ENCODE peak calls at places on chromosomes 7 and 10, in nine cellular contexts. One of them, this sample, is unnamed.

GRCh38 chr7:7175075-7175695 is 7.2 kb upstream of the C1GALT1 start:
- DNase-seq in heart left ventricle: no peak
- DNase-seq in adrenal gland: no peak
- DNase-seq in HCT116: no peak
- DNase-seq in transverse colon: no peak
- DNase-seq in upper lobe of left lung: no peak
- DNase-seq in ovary: no peak
- DNase-seq in A549: no peak
- DNase-seq in endothelial cell of umbilical vein: no peak
- DNase-seq in this sample: no peak

GRCh38 chr10:71260622-71261325 is 48.4 kb downstream of the UNC5B start:
- DNase-seq in heart left ventricle: peak
- DNase-seq in adrenal gland: no peak
- DNase-seq in HCT116: peak
- DNase-seq in transverse colon: no peak
- DNase-seq in upper lobe of left lung: peak
- DNase-seq in ovary: peak
- DNase-seq in A549: no peak
- DNase-seq in endothelial cell of umbilical vein: no peak
- DNase-seq in this sample: no peak

GRCh38 chr10:76829724-76830123 is 807.9 kb downstream of the KCNMA1 start:
- DNase-seq in heart left ventricle: no peak
- DNase-seq in adrenal gland: no peak
- DNase-seq in HCT116: no peak
- DNase-seq in transverse colon: no peak
- DNase-seq in upper lobe of left lung: no peak
- DNase-seq in ovary: no peak
- DNase-seq in A549: no peak
- DNase-seq in endothelial cell of umbilical vein: no peak
- DNase-seq in this sample: no peak

GRCh38 chr10:130195746-130196294 is 59.6 kb downstream of the GLRX3 start:
- DNase-seq in heart left ventricle: no peak
- DNase-seq in adrenal gland: no peak
- DNase-seq in HCT116: no peak
- DNase-seq in transverse colon: no peak
- DNase-seq in upper lobe of left lung: no peak
- DNase-seq in ovary: no peak
- DNase-seq in A549: no peak
- DNase-seq in endothelial cell of umbilical vein: no peak
- DNase-seq in this sample: no peak

GRCh38 chr10:31707578-31708411 is 220.8 kb downstream of the ARHGAP12 start:
- DNase-seq in heart left ventricle: peak
- DNase-seq in adrenal gland: peak
- DNase-seq in HCT116: no peak
- DNase-seq in transverse colon: peak
- DNase-seq in upper lobe of left lung: peak
- DNase-seq in ovary: peak
- DNase-seq in A549: no peak
- DNase-seq in endothelial cell of umbilical vein: peak
- DNase-seq in this sample: no peak

GRCh38 chr7:41046221-41046761 is 656.6 kb downstream of the INHBA start:
- DNase-seq in heart left ventricle: peak
- DNase-seq in adrenal gland: no peak
- DNase-seq in HCT116: no peak
- DNase-seq in transverse colon: no peak
- DNase-seq in upper lobe of left lung: no peak
- DNase-seq in ovary: no peak
- DNase-seq in A549: no peak
- DNase-seq in endothelial cell of umbilical vein: no peak
- DNase-seq in this sample: no peak

GRCh38 chr7:79702116-79702515 is 248.6 kb upstream of the MAGI2 start:
- DNase-seq in heart left ventricle: no peak
- DNase-seq in adrenal gland: no peak
- DNase-seq in HCT116: no peak
- DNase-seq in transverse colon: no peak
- DNase-seq in upper lobe of left lung: no peak
- DNase-seq in ovary: no peak
- DNase-seq in A549: no peak
- DNase-seq in endothelial cell of umbilical vein: no peak
- DNase-seq in this sample: no peak

GRCh38 chr10:3995302-3996210 is 210.5 kb upstream of the KLF6 start:
- DNase-seq in heart left ventricle: no peak
- DNase-seq in adrenal gland: no peak
- DNase-seq in HCT116: no peak
- DNase-seq in transverse colon: no peak
- DNase-seq in upper lobe of left lung: no peak
- DNase-seq in ovary: no peak
- DNase-seq in A549: no peak
- DNase-seq in endothelial cell of umbilical vein: peak
- DNase-seq in this sample: no peak

GRCh38 chr7:30903146-30903545 is 8.5 kb upstream of the AQP1 start:
- DNase-seq in heart left ventricle: no peak
- DNase-seq in adrenal gland: no peak
- DNase-seq in HCT116: no peak
- DNase-seq in transverse colon: no peak
- DNase-seq in upper lobe of left lung: peak
- DNase-seq in ovary: no peak
- DNase-seq in A549: no peak
- DNase-seq in endothelial cell of umbilical vein: no peak
- DNase-seq in this sample: no peak

GRCh38 chr7:30906014-30906413 is 5.6 kb upstream of the AQP1 start:
- DNase-seq in heart left ventricle: no peak
- DNase-seq in adrenal gland: no peak
- DNase-seq in HCT116: no peak
- DNase-seq in transverse colon: peak
- DNase-seq in upper lobe of left lung: peak
- DNase-seq in ovary: no peak
- DNase-seq in A549: no peak
- DNase-seq in endothelial cell of umbilical vein: no peak
- DNase-seq in this sample: no peak

GRCh38 chr7:30904566-30904965 is 7.1 kb upstream of the AQP1 start:
- DNase-seq in heart left ventricle: no peak
- DNase-seq in adrenal gland: peak
- DNase-seq in HCT116: no peak
- DNase-seq in transverse colon: no peak
- DNase-seq in upper lobe of left lung: peak
- DNase-seq in ovary: no peak
- DNase-seq in A549: no peak
- DNase-seq in endothelial cell of umbilical vein: no peak
- DNase-seq in this sample: no peak

GRCh38 chr7:30906520-30907240 is 5.0 kb upstream of the AQP1 start:
- DNase-seq in heart left ventricle: no peak
- DNase-seq in adrenal gland: peak
- DNase-seq in HCT116: no peak
- DNase-seq in transverse colon: no peak
- DNase-seq in upper lobe of left lung: peak
- DNase-seq in ovary: no peak
- DNase-seq in A549: no peak
- DNase-seq in endothelial cell of umbilical vein: no peak
- DNase-seq in this sample: no peak

GRCh38 chr7:30905078-30906012 is 6.3 kb upstream of the AQP1 start:
- DNase-seq in heart left ventricle: no peak
- DNase-seq in adrenal gland: no peak
- DNase-seq in HCT116: no peak
- DNase-seq in transverse colon: peak
- DNase-seq in upper lobe of left lung: peak
- DNase-seq in ovary: no peak
- DNase-seq in A549: no peak
- DNase-seq in endothelial cell of umbilical vein: no peak
- DNase-seq in this sample: no peak
- TF ChIP-seq POLR2A in heart left ventricle: no peak
- TF ChIP-seq POLR2A in adrenal gland: no peak
- TF ChIP-seq POLR2A in HCT116: no peak
- TF ChIP-seq POLR2A in transverse colon: no peak
- TF ChIP-seq POLR2A in upper lobe of left lung: no peak
- TF ChIP-seq POLR2A in ovary: no peak
- TF ChIP-seq POLR2A in A549: no peak
- TF ChIP-seq POLR2A in endothelial cell of umbilical vein: no peak
- TF ChIP-seq POLR2A in this sample: peak

GRCh38 chr10:132175907-132176581 is 10.7 kb upstream of the DPYSL4 start:
- DNase-seq in heart left ventricle: peak
- DNase-seq in adrenal gland: no peak
- DNase-seq in HCT116: no peak
- DNase-seq in transverse colon: no peak
- DNase-seq in upper lobe of left lung: no peak
- DNase-seq in ovary: no peak
- DNase-seq in A549: no peak
- DNase-seq in endothelial cell of umbilical vein: peak
- DNase-seq in this sample: no peak

GRCh38 chr10:132179551-132180392 is 7.0 kb upstream of the DPYSL4 start:
- DNase-seq in heart left ventricle: no peak
- DNase-seq in adrenal gland: no peak
- DNase-seq in HCT116: no peak
- DNase-seq in transverse colon: no peak
- DNase-seq in upper lobe of left lung: no peak
- DNase-seq in ovary: no peak
- DNase-seq in A549: peak
- DNase-seq in endothelial cell of umbilical vein: no peak
- DNase-seq in this sample: no peak

GRCh38 chr10:132178885-132179545 is 7.7 kb upstream of the DPYSL4 start:
- DNase-seq in heart left ventricle: no peak
- DNase-seq in adrenal gland: no peak
- DNase-seq in HCT116: no peak
- DNase-seq in transverse colon: no peak
- DNase-seq in upper lobe of left lung: peak
- DNase-seq in ovary: no peak
- DNase-seq in A549: no peak
- DNase-seq in endothelial cell of umbilical vein: no peak
- DNase-seq in this sample: no peak

GRCh38 chr10:132176647-132177046 is 10.1 kb upstream of the DPYSL4 start:
- DNase-seq in heart left ventricle: no peak
- DNase-seq in adrenal gland: no peak
- DNase-seq in HCT116: no peak
- DNase-seq in transverse colon: no peak
- DNase-seq in upper lobe of left lung: no peak
- DNase-seq in ovary: no peak
- DNase-seq in A549: no peak
- DNase-seq in endothelial cell of umbilical vein: no peak
- DNase-seq in this sample: no peak

DNA sequence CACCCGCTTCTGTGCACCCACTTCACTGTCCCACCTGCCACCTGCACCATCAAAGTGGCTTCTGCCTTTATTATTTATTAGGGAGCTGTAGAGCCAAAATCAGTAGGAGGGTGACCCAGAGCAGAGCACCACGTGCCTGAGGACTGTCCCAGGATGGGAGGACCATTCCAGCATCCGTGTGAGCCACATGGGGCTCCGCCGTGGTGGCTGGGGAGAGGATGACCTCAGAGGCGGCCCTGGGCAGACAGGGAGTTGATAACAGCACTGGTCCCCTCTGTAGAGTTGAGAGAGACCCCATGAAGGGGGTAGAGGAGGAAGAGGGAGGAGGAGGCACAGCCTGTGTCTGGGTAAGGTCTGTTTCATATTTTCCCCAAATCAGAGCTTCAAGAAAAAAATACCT is 8.7 kb upstream of the DPYSL4 start:
- DNase-seq in heart left ventricle: no peak
- DNase-seq in adrenal gland: no peak
- DNase-seq in HCT116: no peak
- DNase-seq in transverse colon: no peak
- DNase-seq in upper lobe of left lung: no peak
- DNase-seq in ovary: no peak
- DNase-seq in A549: no peak
- DNase-seq in endothelial cell of umbilical vein: no peak
- DNase-seq in this sample: no peak
- TF ChIP-seq CTCF in heart left ventricle: no peak
- TF ChIP-seq CTCF in adrenal gland: no peak
- TF ChIP-seq CTCF in HCT116: no peak
- TF ChIP-seq CTCF in transverse colon: no peak
- TF ChIP-seq CTCF in upper lobe of left lung: no peak
- TF ChIP-seq CTCF in ovary: no peak
- TF ChIP-seq CTCF in A549: no peak
- TF ChIP-seq CTCF in endothelial cell of umbilical vein: no peak
- TF ChIP-seq CTCF in this sample: no peak

GRCh38 chr10:45420453-45421192 is 46.6 kb downstream of the ALOX5 start:
- DNase-seq in heart left ventricle: peak
- DNase-seq in adrenal gland: peak
- DNase-seq in HCT116: no peak
- DNase-seq in transverse colon: peak
- DNase-seq in upper lobe of left lung: no peak
- DNase-seq in ovary: peak
- DNase-seq in A549: no peak
- DNase-seq in endothelial cell of umbilical vein: peak
- DNase-seq in this sample: peak
- H3K27ac ChIP-seq in heart left ventricle: peak
- H3K27ac ChIP-seq in adrenal gland: peak
- H3K27ac ChIP-seq in HCT116: no peak
- H3K27ac ChIP-seq in transverse colon: peak
- H3K27ac ChIP-seq in upper lobe of left lung: peak
- H3K27ac ChIP-seq in ovary: peak
- H3K27ac ChIP-seq in A549: no peak
- H3K27ac ChIP-seq in endothelial cell of umbilical vein: no peak
- H3K27ac ChIP-seq in this sample: peak

GRCh38 chr10:103397191-103397825 is 882 bp downstream of the PDCD11 start:
- DNase-seq in heart left ventricle: no peak
- DNase-seq in adrenal gland: peak
- DNase-seq in HCT116: no peak
- DNase-seq in transverse colon: no peak
- DNase-seq in upper lobe of left lung: peak
- DNase-seq in ovary: no peak
- DNase-seq in A549: no peak
- DNase-seq in endothelial cell of umbilical vein: no peak
- DNase-seq in this sample: no peak

GRCh38 chr10:103395754-103396066 is 565 bp downstream of the ATP5MK start:
- DNase-seq in heart left ventricle: no peak
- DNase-seq in adrenal gland: no peak
- DNase-seq in HCT116: no peak
- DNase-seq in transverse colon: peak
- DNase-seq in upper lobe of left lung: peak
- DNase-seq in ovary: no peak
- DNase-seq in A549: peak
- DNase-seq in endothelial cell of umbilical vein: peak
- DNase-seq in this sample: no peak

GRCh38 chr10:103394180-103394579 is 2.1 kb downstream of the ATP5MK start:
- DNase-seq in heart left ventricle: no peak
- DNase-seq in adrenal gland: no peak
- DNase-seq in HCT116: no peak
- DNase-seq in transverse colon: no peak
- DNase-seq in upper lobe of left lung: peak
- DNase-seq in ovary: no peak
- DNase-seq in A549: no peak
- DNase-seq in endothelial cell of umbilical vein: no peak
- DNase-seq in this sample: no peak

GRCh38 chr10:103396789-103397087 is 312 bp downstream of the PDCD11 start:
- DNase-seq in heart left ventricle: no peak
- DNase-seq in adrenal gland: no peak
- DNase-seq in HCT116: no peak
- DNase-seq in transverse colon: no peak
- DNase-seq in upper lobe of left lung: no peak
- DNase-seq in ovary: no peak
- DNase-seq in A549: no peak
- DNase-seq in endothelial cell of umbilical vein: no peak
- DNase-seq in this sample: no peak

DNA sequence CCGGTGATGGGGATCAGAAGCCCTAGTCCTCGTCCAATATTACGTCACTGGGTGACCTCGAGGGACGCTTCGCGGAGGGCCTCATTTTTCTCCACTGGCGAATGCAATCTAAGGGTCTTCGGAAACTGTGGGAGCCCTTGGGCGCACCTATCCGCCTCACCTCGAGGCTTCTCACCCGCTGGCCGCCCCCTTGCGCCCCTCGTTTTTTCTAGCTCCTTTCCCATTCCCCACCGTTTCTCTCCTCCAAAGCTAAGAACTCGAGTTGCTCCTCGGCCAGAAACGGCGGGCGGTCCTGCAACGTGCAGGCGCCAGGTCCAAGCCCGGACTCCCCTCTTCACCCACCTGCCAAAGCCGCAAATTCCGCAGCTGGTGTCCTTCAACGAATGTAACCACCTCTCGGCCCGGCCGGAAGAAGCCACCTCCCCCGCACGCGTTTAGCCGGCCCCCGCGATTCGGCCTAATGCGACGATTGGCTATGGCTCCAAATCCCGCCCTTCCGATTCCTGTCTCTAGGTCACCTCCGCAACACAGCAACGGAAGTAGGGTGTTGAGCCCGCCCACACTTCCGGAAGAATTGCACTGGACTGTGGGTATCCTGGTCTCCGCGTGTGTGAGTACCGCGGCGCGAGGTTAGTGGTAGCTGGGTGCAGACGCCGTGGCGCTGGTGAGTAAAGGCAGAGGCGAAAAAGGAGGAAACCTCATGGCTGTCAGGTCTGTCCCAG is at the start of the genes ATP5MK and PDCD11:
- DNase-seq in heart left ventricle: peak
- DNase-seq in adrenal gland: peak
- DNase-seq in HCT116: peak
- DNase-seq in transverse colon: peak
- DNase-seq in upper lobe of left lung: peak
- DNase-seq in ovary: peak
- DNase-seq in A549: peak
- DNase-seq in endothelial cell of umbilical vein: peak
- DNase-seq in this sample: peak
- TF ChIP-seq POLR2A in heart left ventricle: peak
- TF ChIP-seq POLR2A in adrenal gland: peak
- TF ChIP-seq POLR2A in HCT116: peak
- TF ChIP-seq POLR2A in transverse colon: peak
- TF ChIP-seq POLR2A in upper lobe of left lung: peak
- TF ChIP-seq POLR2A in ovary: peak
- TF ChIP-seq POLR2A in A549: peak
- TF ChIP-seq POLR2A in endothelial cell of umbilical vein: peak
- TF ChIP-seq POLR2A in this sample: peak

This sample was measured in Peyer's patch.